ENCODE peak calls at places on chromosomes 7 and 10, in seven cellular contexts. P is NCI-H1092; W is fibroblast of the aortic adventitia; R is RPMI7951; V is AG09319; J is activated CD4-positive, alpha-beta T cell treated with anti-CD3 and anti-CD28 coated beads for 48 hours; Y is AML-193. A is an unnamed sample.

GRCh38 chr10:27759483-27760281 is 14.1 kb upstream of the MKX start:
- DNase-seq in P (no peak), W (no peak), R (no peak), V (no peak), J (no peak), Y (no peak), A (no peak)

GRCh38 chr10:102775201-102775972 is 31.6 kb downstream of the WBP1L start:
- DNase-seq in P (no peak), W (peak; percentile 79), R (no peak), V (no peak), J (no peak), Y (no peak), A (no peak)

GRCh38 chr10:110681023-110681681 is 37.0 kb downstream of the RBM20 start:
- DNase-seq in P (peak; percentile 30), W (no peak), R (peak; percentile 43), V (no peak), J (peak; percentile 55), Y (peak; percentile 18), A (peak; percentile 39)

GRCh38 chr10:132832186-132832983 is 46.4 kb upstream of the NKX6-2 start:
- DNase-seq in P (no peak), W (no peak), R (no peak), V (no peak), J (no peak), Y (no peak), A (no peak)

GRCh38 chr7:43362652-43363428 is 220.1 kb upstream of the STK17A start:
- DNase-seq in P (no peak), W (peak; percentile 23), R (peak; percentile 83), V (no peak), J (no peak), Y (no peak), A (peak; percentile 10)

GRCh38 chr7:953547-954327 is 743 bp downstream of the ADAP1 start:
- DNase-seq in P (no peak), W (peak; percentile 28), R (peak; percentile 19), V (no peak), J (no peak), Y (peak; percentile 44), A (no peak)

GRCh38 chr7:65974876-65975275 is 7.1 kb downstream of the GUSB start:
- DNase-seq in P (no peak), W (no peak), R (no peak), V (no peak), J (no peak), Y (no peak), A (no peak)

GRCh38 chr7:103690576-103690975 is 244.6 kb upstream of the SLC26A5 start:
- DNase-seq in P (no peak), W (no peak), R (no peak), V (no peak), J (no peak), Y (no peak), A (no peak)

GRCh38 chr10:93496322-93497041 is at the start of gene CEP55:
- DNase-seq in P (peak; percentile 85), W (peak; percentile 85), R (peak; percentile 90), V (peak; percentile 66), J (peak; percentile 97), Y (peak; percentile 84), A (peak; percentile 95)

GRCh38 chr10:59887972-59888640 is 18.2 kb downstream of the CCDC6 start:
- DNase-seq in P (no peak), W (no peak), R (no peak), V (no peak), J (no peak), Y (no peak), A (no peak)

GRCh38 chr7:1953199-1954190 is 279.2 kb downstream of the MAD1L1 start:
- DNase-seq in P (no peak), W (no peak), R (no peak), V (no peak), J (no peak), Y (no peak), A (no peak)

GRCh38 chr10:114332808-114333207 is 71.5 kb downstream of the AFAP1L2 start:
- DNase-seq in P (no peak), W (no peak), R (no peak), V (no peak), J (no peak), Y (no peak), A (no peak)

GRCh38 chr7:32206987-32207386 is 136.8 kb upstream of the PDE1C start:
- DNase-seq in P (peak; percentile 22), W (peak; percentile 19), R (peak; percentile 63), V (no peak), J (no peak), Y (no peak), A (no peak)

GRCh38 chr7:157485961-157486510 is 149.2 kb downstream of the DNAJB6 start:
- DNase-seq in P (no peak), W (no peak), R (no peak), V (no peak), J (no peak), Y (no peak), A (no peak)

GRCh38 chr7:151876899-151877777 is at the start of gene PRKAG2:
- DNase-seq in P (peak; percentile 57), W (peak; percentile 25), R (peak; percentile 28), V (no peak), J (peak; percentile 77), Y (peak; percentile 69), A (peak; percentile 28)

GRCh38 chr10:132748545-132749427 is 37.2 kb downstream of the NKX6-2 start:
- DNase-seq in P (no peak), W (no peak), R (no peak), V (no peak), J (no peak), Y (no peak), A (no peak)

GRCh38 chr10:84177541-84178386 is 4.2 kb downstream of the GPR15LG start:
- DNase-seq in P (no peak), W (no peak), R (no peak), V (no peak), J (peak; percentile 31), Y (no peak), A (no peak)

GRCh38 chr7:3979956-3980643 is 679.0 kb downstream of the SDK1 start:
- DNase-seq in P (no peak), W (peak; percentile 39), R (no peak), V (no peak), J (no peak), Y (no peak), A (no peak)

GRCh38 chr10:3624367-3624766 is 160.6 kb downstream of the KLF6 start:
- DNase-seq in P (no peak), W (peak; percentile 20), R (peak; percentile 89), V (no peak), J (peak; percentile 15), Y (no peak), A (no peak)

GRCh38 chr7:28207486-28208158 is 27.0 kb upstream of the JAZF1 start:
- DNase-seq in P (no peak), W (peak; percentile 47), R (peak; percentile 64), V (no peak), J (no peak), Y (no peak), A (no peak)

GRCh38 chr7:137579913-137580640 is 236.5 kb upstream of the PTN start:
- DNase-seq in P (no peak), W (peak; percentile 70), R (peak; percentile 86), V (no peak), J (no peak), Y (no peak), A (no peak)

GRCh38 chr7:111492234-111492633 is 70.1 kb downstream of the IMMP2L start:
- DNase-seq in P (no peak), W (no peak), R (no peak), V (no peak), J (no peak), Y (no peak), A (no peak)

GRCh38 chr10:22986771-22987542 is 59.1 kb downstream of the ARMC3 start:
- DNase-seq in P (no peak), W (peak; percentile 72), R (peak; percentile 51), V (no peak), J (no peak), Y (peak; percentile 37), A (peak; percentile 28)

GRCh38 chr10:11411926-11412545 is 199.4 kb downstream of the USP6NL start:
- DNase-seq in P (no peak), W (no peak), R (no peak), V (no peak), J (no peak), Y (peak; percentile 5), A (peak; percentile 10)

GRCh38 chr7:151018421-151019129 is 5.7 kb downstream of the ATG9B start:
- DNase-seq in P (peak; percentile 64), W (no peak), R (peak; percentile 22), V (no peak), J (peak; percentile 55), Y (no peak), A (peak; percentile 44)

GRCh38 chr7:117639966-117640365 is 160.1 kb downstream of the CFTR start:
- DNase-seq in P (no peak), W (no peak), R (no peak), V (no peak), J (no peak), Y (no peak), A (no peak)

GRCh38 chr7:80127412-80128150 is 7.0 kb upstream of the GNAI1 start:
- DNase-seq in P (peak; percentile 66), W (no peak), R (no peak), V (no peak), J (no peak), Y (no peak), A (no peak)

GRCh38 chr7:44565097-44565794 is 8.5 kb downstream of the DDX56 start:
- DNase-seq in P (peak; percentile 31), W (peak; percentile 59), R (peak; percentile 54), V (no peak), J (peak; percentile 70), Y (peak; percentile 18), A (peak; percentile 85)

GRCh38 chr10:33286186-33286934 is 48.1 kb downstream of the NRP1 start:
- DNase-seq in P (no peak), W (peak; percentile 48), R (no peak), V (no peak), J (no peak), Y (no peak), A (no peak)

GRCh38 chr10:59580257-59580863 is 129.3 kb downstream of the SLC16A9 start:
- DNase-seq in P (no peak), W (peak; percentile 81), R (peak; percentile 30), V (peak; percentile 14), J (no peak), Y (peak; percentile 6), A (no peak)

GRCh38 chr7:131552053-131552452 is 4.4 kb downstream of the PODXL start:
- DNase-seq in P (no peak), W (no peak), R (no peak), V (no peak), J (no peak), Y (no peak), A (no peak)

GRCh38 chr7:154857728-154858681 is 144.9 kb downstream of the PAXIP1 start:
- DNase-seq in P (no peak), W (no peak), R (peak; percentile 30), V (no peak), J (no peak), Y (no peak), A (no peak)

GRCh38 chr10:132467464-132468149 is 70.0 kb upstream of the INPP5A start:
- DNase-seq in P (no peak), W (no peak), R (no peak), V (no peak), J (no peak), Y (no peak), A (no peak)

GRCh38 chr10:110530131-110530831 is 32.6 kb downstream of the DUSP5 start:
- DNase-seq in P (no peak), W (peak; percentile 65), R (no peak), V (no peak), J (peak; percentile 33), Y (no peak), A (no peak)

GRCh38 chr7:50317697-50318640 is 13.5 kb downstream of the IKZF1 start:
- DNase-seq in P (no peak), W (no peak), R (no peak), V (no peak), J (peak; percentile 50), Y (no peak), A (no peak)

GRCh38 chr10:133453516-133454203 is at the start of gene SCART1:
- DNase-seq in P (no peak), W (no peak), R (no peak), V (no peak), J (no peak), Y (no peak), A (no peak)

GRCh38 chr10:69360485-69361302 is 56.0 kb downstream of the TACR2 start:
- DNase-seq in P (peak; percentile 32), W (peak; percentile 93), R (peak; percentile 87), V (peak; percentile 59), J (no peak), Y (no peak), A (no peak)